ENCODE peak calls at places on chromosomes 5 and 9, in five cellular contexts. One of them, this sample, is unnamed. For H3K4me1, the result is how much of the 10 kb centered on the place peaks cover.

GRCh38 chr5:13629218-13629617 is 315.3 kb downstream of the DNAH5 start:
- DNase-seq in IMR-90: no peak
- DNase-seq in ovary: no peak
- DNase-seq in sigmoid colon: no peak
- DNase-seq in uterus: no peak
- DNase-seq in this sample: no peak

GRCh38 chr5:74850016-74850415 is 16.2 kb downstream of the FAM169A start:
- DNase-seq in IMR-90: no peak
- DNase-seq in ovary: no peak
- DNase-seq in sigmoid colon: no peak
- DNase-seq in uterus: no peak
- DNase-seq in this sample: no peak

GRCh38 chr9:112823257-112823656 is 67.4 kb downstream of the SLC46A2 start:
- DNase-seq in IMR-90: no peak
- DNase-seq in ovary: no peak
- DNase-seq in sigmoid colon: no peak
- DNase-seq in uterus: no peak
- DNase-seq in this sample: no peak

GRCh38 chr5:152990771-152991170 is 499.7 kb upstream of the GRIA1 start:
- DNase-seq in IMR-90: no peak
- DNase-seq in ovary: no peak
- DNase-seq in sigmoid colon: no peak
- DNase-seq in uterus: no peak
- DNase-seq in this sample: no peak

GRCh38 chr9:23551171-23551795 is 274.8 kb downstream of the ELAVL2 start:
- DNase-seq in IMR-90: no peak
- DNase-seq in ovary: no peak
- DNase-seq in sigmoid colon: no peak
- DNase-seq in uterus: no peak
- DNase-seq in this sample: no peak

GRCh38 chr9:16175461-16175860 is 622.6 kb downstream of the CCDC171 start:
- DNase-seq in IMR-90: peak
- DNase-seq in ovary: no peak
- DNase-seq in sigmoid colon: no peak
- DNase-seq in uterus: no peak
- DNase-seq in this sample: no peak

GRCh38 chr5:57094753-57095683 is 78.8 kb upstream of the GPBP1 start:
- DNase-seq in IMR-90: no peak
- DNase-seq in ovary: no peak
- DNase-seq in sigmoid colon: no peak
- DNase-seq in uterus: no peak
- DNase-seq in this sample: no peak

GRCh38 chr5:111463304-111463703 is 49.0 kb downstream of the STARD4 start:
- DNase-seq in IMR-90: no peak
- DNase-seq in ovary: no peak
- DNase-seq in sigmoid colon: no peak
- DNase-seq in uterus: no peak
- DNase-seq in this sample: no peak

GRCh38 chr9:136079211-136079915 is 15.7 kb downstream of the NACC2 start:
- DNase-seq in IMR-90: no peak
- DNase-seq in ovary: peak
- DNase-seq in sigmoid colon: peak
- DNase-seq in uterus: no peak
- DNase-seq in this sample: no peak

GRCh38 chr5:160473736-160474483 is 52.3 kb downstream of the PTTG1 start:
- DNase-seq in IMR-90: no peak
- DNase-seq in ovary: no peak
- DNase-seq in sigmoid colon: no peak
- DNase-seq in uterus: no peak
- DNase-seq in this sample: no peak

GRCh38 chr5:74378464-74378863 is 262.1 kb downstream of the ENC1 start:
- DNase-seq in IMR-90: peak
- DNase-seq in ovary: no peak
- DNase-seq in sigmoid colon: no peak
- DNase-seq in uterus: no peak
- DNase-seq in this sample: no peak

GRCh38 chr5:40480392-40480791 is 199.3 kb upstream of the PTGER4 start:
- DNase-seq in IMR-90: no peak
- DNase-seq in ovary: no peak
- DNase-seq in sigmoid colon: no peak
- DNase-seq in uterus: no peak
- DNase-seq in this sample: no peak

GRCh38 chr5:39191216-39191615 is 28.1 kb downstream of the FYB1 start:
- DNase-seq in IMR-90: no peak
- DNase-seq in ovary: no peak
- DNase-seq in sigmoid colon: no peak
- DNase-seq in uterus: no peak
- DNase-seq in this sample: no peak

GRCh38 chr5:88684136-88684500 is 198.9 kb downstream of the MEF2C start:
- DNase-seq in IMR-90: no peak
- DNase-seq in ovary: no peak
- DNase-seq in sigmoid colon: no peak
- DNase-seq in uterus: no peak
- DNase-seq in this sample: no peak

GRCh38 chr5:95913663-95914062 is 48.0 kb downstream of the ELL2 start:
- DNase-seq in IMR-90: no peak
- DNase-seq in ovary: no peak
- DNase-seq in sigmoid colon: no peak
- DNase-seq in uterus: no peak
- DNase-seq in this sample: no peak

GRCh38 chr9:131578778-131579504 is 33.6 kb downstream of the PRRT1B start:
- DNase-seq in IMR-90: no peak
- DNase-seq in ovary: no peak
- DNase-seq in sigmoid colon: peak
- DNase-seq in uterus: no peak
- DNase-seq in this sample: peak

GRCh38 chr5:83145882-83146331 is 68.6 kb downstream of the XRCC4 start:
- DNase-seq in IMR-90: peak
- DNase-seq in ovary: no peak
- DNase-seq in sigmoid colon: no peak
- DNase-seq in uterus: no peak
- DNase-seq in this sample: no peak

GRCh38 chr9:136762915-136763648 is 1.2 kb downstream of the LCN15 start:
- DNase-seq in IMR-90: no peak
- DNase-seq in ovary: peak
- DNase-seq in sigmoid colon: peak
- DNase-seq in uterus: peak
- DNase-seq in this sample: peak

DNA sequence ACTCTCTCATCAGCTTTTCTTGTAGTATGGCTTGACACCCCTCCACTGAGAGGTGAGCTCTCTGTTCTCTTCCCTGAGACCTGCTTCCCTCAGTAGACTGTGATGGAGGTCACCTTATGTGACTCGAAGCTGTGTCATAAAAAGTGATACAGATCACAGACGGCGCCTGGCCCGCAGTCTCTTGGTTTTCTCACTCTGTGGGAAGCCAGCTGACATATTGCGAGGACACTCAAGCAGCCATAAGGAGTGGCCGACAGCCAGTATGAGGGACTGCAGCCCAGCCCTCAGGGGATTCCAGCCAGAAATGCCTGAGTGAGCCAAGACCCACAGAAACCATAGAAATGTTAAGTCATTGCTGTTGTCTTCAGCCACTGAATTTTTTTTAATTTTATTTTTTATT is 38.0 kb downstream of the GADD45G start:
- DNase-seq in IMR-90: no peak
- DNase-seq in ovary: no peak
- DNase-seq in sigmoid colon: peak
- DNase-seq in uterus: no peak
- DNase-seq in this sample: no peak
- H3K4me1 ChIP-seq in IMR-90: under half
- H3K4me1 ChIP-seq in ovary: under half
- H3K4me1 ChIP-seq in sigmoid colon: under half
- H3K4me1 ChIP-seq in uterus: under half
- H3K4me1 ChIP-seq in this sample: under half

DNA sequence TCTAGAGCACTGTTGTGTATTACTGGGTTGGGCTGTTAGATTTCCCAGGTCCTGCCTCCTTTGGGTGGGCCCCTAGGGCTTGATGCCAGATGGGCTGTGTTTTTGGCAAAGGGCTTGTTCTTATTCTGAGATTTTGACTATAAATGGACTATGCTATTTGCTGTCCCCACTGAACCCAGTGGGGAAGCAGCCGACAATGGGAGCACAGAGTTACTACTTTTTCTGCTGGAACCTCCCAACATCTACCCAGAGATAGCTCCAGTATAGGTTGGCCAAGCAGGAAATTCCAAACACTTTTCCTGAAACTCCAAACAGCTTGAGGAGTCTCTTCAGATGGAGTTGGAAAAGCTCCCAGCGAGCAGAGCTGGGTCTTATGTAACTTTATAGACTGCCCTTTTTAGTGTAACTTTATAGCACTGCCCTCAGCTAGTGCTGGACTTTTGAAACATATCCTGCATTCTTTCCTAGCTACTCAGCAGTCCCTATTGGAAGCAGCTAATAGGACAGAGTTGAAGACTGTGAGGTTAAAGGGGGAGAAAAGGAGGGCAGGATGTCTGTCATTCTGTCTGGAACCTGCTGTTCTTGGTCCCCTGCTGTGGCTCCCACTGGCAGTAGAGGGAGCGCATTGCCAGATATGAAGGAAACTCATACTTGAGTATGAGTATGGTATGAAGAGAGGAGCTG is 21.0 kb downstream of the RUSC2 start:
- DNase-seq in IMR-90: peak
- DNase-seq in ovary: peak
- DNase-seq in sigmoid colon: peak
- DNase-seq in uterus: peak
- DNase-seq in this sample: peak
- TF ChIP-seq POLR2A in IMR-90: no peak
- TF ChIP-seq POLR2A in ovary: no peak
- TF ChIP-seq POLR2A in sigmoid colon: no peak
- TF ChIP-seq POLR2A in uterus: no peak
- TF ChIP-seq POLR2A in this sample: no peak

GRCh38 chr5:134969166-134969565 is 1.5 kb downstream of the CATSPER3 start:
- DNase-seq in IMR-90: no peak
- DNase-seq in ovary: no peak
- DNase-seq in sigmoid colon: no peak
- DNase-seq in uterus: no peak
- DNase-seq in this sample: no peak
- H3K27ac ChIP-seq in IMR-90: no peak
- H3K27ac ChIP-seq in ovary: no peak
- H3K27ac ChIP-seq in sigmoid colon: no peak
- H3K27ac ChIP-seq in uterus: no peak
- H3K27ac ChIP-seq in this sample: no peak

GRCh38 chr5:78731884-78732283 is 83.3 kb upstream of the LHFPL2 start:
- DNase-seq in IMR-90: peak
- DNase-seq in ovary: no peak
- DNase-seq in sigmoid colon: no peak
- DNase-seq in uterus: no peak
- DNase-seq in this sample: no peak

GRCh38 chr5:78727786-78728761 is 79.5 kb upstream of the LHFPL2 start:
- DNase-seq in IMR-90: no peak
- DNase-seq in ovary: no peak
- DNase-seq in sigmoid colon: no peak
- DNase-seq in uterus: no peak
- DNase-seq in this sample: peak

GRCh38 chr5:78734094-78734845 is 85.7 kb upstream of the LHFPL2 start:
- DNase-seq in IMR-90: no peak
- DNase-seq in ovary: no peak
- DNase-seq in sigmoid colon: no peak
- DNase-seq in uterus: no peak
- DNase-seq in this sample: no peak

GRCh38 chr5:78726556-78726955 is 78.0 kb upstream of the LHFPL2 start:
- DNase-seq in IMR-90: peak
- DNase-seq in ovary: no peak
- DNase-seq in sigmoid colon: no peak
- DNase-seq in uterus: no peak
- DNase-seq in this sample: no peak

GRCh38 chr5:78730300-78731094 is 81.9 kb upstream of the LHFPL2 start:
- DNase-seq in IMR-90: no peak
- DNase-seq in ovary: no peak
- DNase-seq in sigmoid colon: no peak
- DNase-seq in uterus: no peak
- DNase-seq in this sample: no peak
- H3K4me1 ChIP-seq in IMR-90: under half
- H3K4me1 ChIP-seq in ovary: under half
- H3K4me1 ChIP-seq in sigmoid colon: under half
- H3K4me1 ChIP-seq in uterus: under half
- H3K4me1 ChIP-seq in this sample: under half

GRCh38 chr9:128370752-128371621 is at the start of gene URM1:
- DNase-seq in IMR-90: peak
- DNase-seq in ovary: peak
- DNase-seq in sigmoid colon: peak
- DNase-seq in uterus: peak
- DNase-seq in this sample: peak
- TF ChIP-seq POLR2A in IMR-90: peak
- TF ChIP-seq POLR2A in ovary: peak
- TF ChIP-seq POLR2A in sigmoid colon: peak
- TF ChIP-seq POLR2A in uterus: peak
- TF ChIP-seq POLR2A in this sample: peak

GRCh38 chr5:142584843-142585242 is 101.0 kb downstream of the FGF1 start:
- DNase-seq in IMR-90: no peak
- DNase-seq in ovary: no peak
- DNase-seq in sigmoid colon: no peak
- DNase-seq in uterus: no peak
- DNase-seq in this sample: no peak

GRCh38 chr5:142587354-142587965 is 98.4 kb downstream of the FGF1 start:
- DNase-seq in IMR-90: peak
- DNase-seq in ovary: no peak
- DNase-seq in sigmoid colon: no peak
- DNase-seq in uterus: no peak
- DNase-seq in this sample: no peak

GRCh38 chr5:142586552-142586951 is 99.3 kb downstream of the FGF1 start:
- DNase-seq in IMR-90: no peak
- DNase-seq in ovary: no peak
- DNase-seq in sigmoid colon: no peak
- DNase-seq in uterus: no peak
- DNase-seq in this sample: no peak

GRCh38 chr5:142590451-142591240 is 95.2 kb downstream of the FGF1 start:
- DNase-seq in IMR-90: no peak
- DNase-seq in ovary: no peak
- DNase-seq in sigmoid colon: no peak
- DNase-seq in uterus: no peak
- DNase-seq in this sample: no peak

GRCh38 chr5:142585451-142585850 is 100.4 kb downstream of the FGF1 start:
- DNase-seq in IMR-90: no peak
- DNase-seq in ovary: no peak
- DNase-seq in sigmoid colon: no peak
- DNase-seq in uterus: no peak
- DNase-seq in this sample: no peak
- H3K27ac ChIP-seq in IMR-90: no peak
- H3K27ac ChIP-seq in ovary: no peak
- H3K27ac ChIP-seq in sigmoid colon: no peak
- H3K27ac ChIP-seq in uterus: no peak
- H3K27ac ChIP-seq in this sample: no peak

This sample was measured in Peyer's patch.